ENCODE peak calls at places on chromosomes 3 and 15, in eight cellular contexts. C, W, M, B, A, Y, Q and K are unnamed samples.

GRCh38 chr3:185900228-185900627 is 37.6 kb downstream of the TRA2B start:
- DNase-seq in W (peak; percentile 64), Q (no peak), B (no peak), M (peak; percentile 69), A (peak; percentile 72), C (no peak), Y (no peak), K (no peak)

GRCh38 chr3:157248590-157249425 is 88.9 kb upstream of the CCNL1 start:
- DNase-seq in M (peak; percentile 10), B (no peak), A (no peak), W (peak; percentile 10), Q (no peak), Y (no peak), C (no peak), K (no peak)

GRCh38 chr3:119294402-119294888 is 262 bp downstream of the ARHGAP31 start:
- DNase-seq in A (no peak), W (peak; percentile 37), M (no peak), Y (peak; percentile 54), B (peak; percentile 75), C (no peak), Q (peak; percentile 45), K (peak; percentile 68)

GRCh38 chr15:73994419-73994883 is at the start of gene PML:
- DNase-seq in A (peak; percentile 96), Q (peak; percentile 95), W (peak; percentile 89), B (peak; percentile 98), Y (peak; percentile 96), M (peak; percentile 91), C (peak; percentile 74), K (peak; percentile 97)

GRCh38 chr3:189233225-189233858 is 61.6 kb downstream of the TPRG1 start:
- DNase-seq in Q (peak; percentile 71), B (peak; percentile 62), C (no peak), A (peak; percentile 42), W (peak; percentile 58), Y (peak; percentile 45), M (peak; percentile 39), K (peak; percentile 47)

GRCh38 chr15:33242165-33242564 is 47.7 kb upstream of the FMN1 start:
- DNase-seq in C (no peak), W (peak; percentile 49), Q (no peak), A (peak; percentile 7), M (peak; percentile 10), Y (no peak), B (no peak), K (no peak)

GRCh38 chr3:28860307-28860706 is 420.6 kb upstream of the RBMS3 start:
- DNase-seq in B (no peak), W (no peak), Q (peak; percentile 36), M (no peak), A (no peak), C (no peak), Y (no peak), K (no peak)

GRCh38 chr3:122356402-122356801 is 26.6 kb downstream of the MIX23 start:
- DNase-seq in W (peak; percentile 31), M (peak; percentile 57), A (peak; percentile 39), B (no peak), C (no peak), Y (peak; percentile 38), Q (no peak), K (peak; percentile 67)

GRCh38 chr3:171615742-171616141 is 155.5 kb upstream of the TNIK start:
- DNase-seq in Y (no peak), W (no peak), A (no peak), M (no peak), C (no peak), B (no peak), Q (no peak), K (no peak)

GRCh38 chr3:171622126-171622525 is 161.9 kb upstream of the TNIK start:
- DNase-seq in A (no peak), Q (no peak), B (no peak), Y (no peak), W (no peak), M (no peak), C (no peak), K (no peak)

GRCh38 chr3:171615281-171615680 is 155.1 kb upstream of the TNIK start:
- DNase-seq in A (no peak), Y (no peak), B (no peak), M (no peak), W (no peak), C (no peak), Q (no peak), K (no peak)

GRCh38 chr3:171616798-171617197 is 156.6 kb upstream of the TNIK start:
- DNase-seq in M (no peak), C (no peak), A (no peak), Q (no peak), Y (no peak), B (no peak), W (no peak), K (no peak)

GRCh38 chr3:171620825-171621434 is 160.7 kb upstream of the TNIK start:
- DNase-seq in Y (no peak), B (no peak), W (no peak), A (no peak), M (no peak), C (no peak), Q (no peak), K (no peak)
- TF ChIP-seq EP300 in Y (no peak), B (no peak), W (no peak), A (no peak), M (no peak), C (no peak), Q (no peak), K (no peak)

GRCh38 chr15:90062023-90062728 is 40.1 kb downstream of the IDH2 start:
- DNase-seq in Y (peak; percentile 71), B (no peak), W (no peak), Q (no peak), C (no peak), M (no peak), A (no peak), K (peak; percentile 83)
- H3K27ac ChIP-seq in Y (no peak overlapping the region), B (peak overlapping the region; percentile 84), W (no peak overlapping the region), Q (no peak overlapping the region), C (peak overlapping the region; percentile 79), M (no peak overlapping the region), A (no peak overlapping the region), K (peak overlapping the region; percentile 87)

GRCh38 chr3:128081226-128081625 is 29.0 kb downstream of the SEC61A1 start:
- DNase-seq in Y (no peak), A (no peak), B (no peak), C (no peak), W (no peak), M (no peak), Q (no peak), K (no peak)

GRCh38 chr3:128078875-128079274 is 26.6 kb downstream of the SEC61A1 start:
- DNase-seq in C (no peak), M (no peak), A (no peak), W (no peak), B (no peak), Q (no peak), Y (no peak), K (no peak)

GRCh38 chr3:128079823-128080222 is 27.6 kb downstream of the SEC61A1 start:
- DNase-seq in C (no peak), B (no peak), M (no peak), A (no peak), W (no peak), Q (no peak), Y (no peak), K (no peak)

GRCh38 chr3:128081846-128082245 is 29.6 kb downstream of the SEC61A1 start:
- DNase-seq in Y (no peak), M (no peak), A (no peak), B (no peak), W (peak; percentile 46), C (no peak), Q (no peak), K (no peak)

GRCh38 chr3:128080323-128080898 is 28.2 kb downstream of the SEC61A1 start:
- DNase-seq in C (no peak), W (no peak), Y (no peak), B (no peak), M (peak; percentile 62), Q (no peak), A (no peak), K (no peak)
- H3K4me1 ChIP-seq in C (peaks cover 4% of the 10 kb centered on the region), W (peaks cover 67% of the 10 kb centered on the region), Y (peaks cover 15% of the 10 kb centered on the region), B (peaks cover 22% of the 10 kb centered on the region), M (peaks cover 10% of the 10 kb centered on the region), Q (peaks cover 6% of the 10 kb centered on the region), A (peaks cover 18% of the 10 kb centered on the region), K (peaks cover 67% of the 10 kb centered on the region)

GRCh38 chr3:127079211-127079610 is 96.3 kb downstream of the PLXNA1 start:
- DNase-seq in M (no peak), B (peak; percentile 22), Q (no peak), A (no peak), W (no peak), Y (no peak), C (no peak), K (no peak)
- TF ChIP-seq EP300 in M (no peak), B (no peak), Q (no peak), A (no peak), W (no peak), Y (no peak), C (no peak), K (no peak)

DNA sequence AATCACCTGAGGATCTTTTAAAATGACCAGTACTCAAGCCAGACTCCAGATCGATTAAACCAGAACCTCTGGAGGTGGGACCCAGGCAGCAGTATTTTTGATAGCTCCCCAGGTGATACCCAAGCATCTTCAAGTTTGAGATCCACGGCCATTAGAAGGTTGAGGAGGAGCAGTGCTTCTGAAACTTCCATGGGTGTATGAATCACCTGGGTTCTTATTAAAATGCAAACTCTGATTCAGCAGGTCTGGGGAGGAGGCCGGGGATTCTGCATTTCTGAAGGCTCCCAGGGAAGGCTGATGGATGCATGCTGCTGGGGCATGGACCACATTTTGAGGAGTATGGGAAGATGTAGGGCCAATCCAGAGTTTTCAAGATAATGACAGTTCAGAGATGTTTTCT is 55.4 kb downstream of the ATG7 start:
- DNase-seq in C (no peak), B (no peak), W (no peak), A (no peak), Q (no peak), M (no peak), Y (no peak), K (no peak)
- H3K27ac ChIP-seq in C (no peak overlapping the region), B (no peak overlapping the region), W (no peak overlapping the region), A (peak overlapping the region; percentile 40), Q (no peak overlapping the region), M (no peak overlapping the region), Y (no peak overlapping the region), K (no peak overlapping the region)

DNA sequence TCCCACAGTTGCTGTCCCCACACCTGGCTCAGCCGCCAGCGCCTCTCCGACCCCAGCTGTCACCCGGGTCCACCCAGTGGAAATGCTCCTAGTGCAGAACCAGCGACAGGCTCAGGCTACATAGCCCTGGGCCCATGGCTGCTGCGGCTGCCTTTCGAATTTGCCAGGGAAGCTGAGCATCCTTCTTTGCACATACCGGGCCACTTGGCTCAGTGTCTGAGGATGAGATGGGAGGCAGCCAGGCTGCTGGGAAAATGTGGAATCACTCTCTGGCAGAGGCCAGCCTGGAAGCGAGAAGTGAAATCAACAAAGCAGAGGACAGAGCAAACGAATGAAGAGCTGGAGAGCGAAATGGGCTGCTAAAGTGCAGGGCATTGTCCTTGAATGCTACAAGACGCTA is 80.1 kb downstream of the ST8SIA2 start:
- DNase-seq in Q (no peak), C (no peak), B (no peak), Y (no peak), M (no peak), W (no peak), A (no peak), K (no peak)
- H3K4me1 ChIP-seq in Q (no peaks in the 10 kb centered on the region), C (no peaks in the 10 kb centered on the region), B (no peaks in the 10 kb centered on the region), Y (no peaks in the 10 kb centered on the region), M (no peaks in the 10 kb centered on the region), W (no peaks in the 10 kb centered on the region), A (no peaks in the 10 kb centered on the region), K (no peaks in the 10 kb centered on the region)

DNA sequence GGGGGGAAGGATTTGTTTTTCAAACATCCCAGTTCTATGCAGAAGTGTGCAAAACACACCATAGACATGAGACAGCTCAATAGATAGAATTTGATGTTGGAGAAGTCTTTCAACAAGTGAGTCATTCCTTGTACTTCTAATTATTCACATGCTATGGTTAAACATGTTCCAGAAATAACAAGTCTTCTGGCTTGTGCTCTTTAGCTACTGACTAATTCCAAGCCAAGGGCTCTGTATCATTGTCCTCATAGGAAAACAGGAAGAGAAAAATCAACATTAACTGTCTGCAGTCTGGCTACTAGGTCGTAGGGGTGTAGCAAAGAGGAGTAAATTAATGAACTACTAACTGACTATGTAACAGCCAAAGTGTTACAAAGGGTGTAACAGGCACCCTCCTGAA is 25.8 kb downstream of the LDHAL6B start:
- DNase-seq in C (no peak), M (no peak), W (no peak), A (no peak), B (no peak), Y (no peak), Q (no peak), K (no peak)
- TF ChIP-seq EP300 in C (no peak), M (no peak), W (no peak), A (no peak), B (no peak), Y (no peak), Q (no peak), K (no peak)